ENCODE peak calls at places on chromosome 22, in four cellular contexts. K, Y, D and A are unnamed samples.

GRCh38 chr22:48884292-48884691 is 943.4 kb downstream of the BRD1 start:
- DNase-seq in K (no peak), Y (no peak), D (no peak), A (peak)

GRCh38 chr22:45781459-45781858 is 109.8 kb downstream of the ATXN10 start:
- DNase-seq in K (no peak), Y (peak), D (no peak), A (no peak)

GRCh38 chr22:36796629-36797175 is 20.1 kb downstream of the PVALB start:
- DNase-seq in K (no peak), Y (no peak), D (no peak), A (no peak)

GRCh38 chr22:22203048-22203971 is 41.3 kb upstream of the VPREB1 start:
- DNase-seq in K (no peak), Y (no peak), D (no peak), A (no peak)

GRCh38 chr22:45358127-45358526 is 48.4 kb downstream of the FAM118A start:
- DNase-seq in K (no peak), Y (no peak), D (no peak), A (no peak)

GRCh38 chr22:22207845-22208564 is 36.6 kb upstream of the VPREB1 start:
- DNase-seq in K (peak), Y (peak), D (peak), A (no peak)

GRCh38 chr22:49487950-49488349 is 339.7 kb downstream of the BRD1 start:
- DNase-seq in K (no peak), Y (no peak), D (peak), A (no peak)

GRCh38 chr22:45783690-45784089 is 112.1 kb downstream of the ATXN10 start:
- DNase-seq in K (no peak), Y (no peak), D (no peak), A (no peak)

GRCh38 chr22:43971112-43971511 is 15.9 kb downstream of the SAMM50 start:
- DNase-seq in K (no peak), Y (no peak), D (no peak), A (no peak)

GRCh38 chr22:22397292-22397870 is 111.2 kb downstream of the ZNF280B start:
- DNase-seq in K (no peak), Y (no peak), D (peak), A (no peak)

GRCh38 chr22:35197071-35197470 is 60.2 kb upstream of the HMGXB4 start:
- DNase-seq in K (no peak), Y (no peak), D (no peak), A (no peak)
- TF ChIP-seq CTCF in K (no peak), Y (no peak), D (no peak), A (no peak)

GRCh38 chr22:42313804-42314581 is 43.5 kb upstream of the TCF20 start:
- DNase-seq in K (peak), Y (peak), D (peak), A (no peak)
- TF ChIP-seq CTCF in K (peak), Y (peak), D (peak), A (peak)

DNA sequence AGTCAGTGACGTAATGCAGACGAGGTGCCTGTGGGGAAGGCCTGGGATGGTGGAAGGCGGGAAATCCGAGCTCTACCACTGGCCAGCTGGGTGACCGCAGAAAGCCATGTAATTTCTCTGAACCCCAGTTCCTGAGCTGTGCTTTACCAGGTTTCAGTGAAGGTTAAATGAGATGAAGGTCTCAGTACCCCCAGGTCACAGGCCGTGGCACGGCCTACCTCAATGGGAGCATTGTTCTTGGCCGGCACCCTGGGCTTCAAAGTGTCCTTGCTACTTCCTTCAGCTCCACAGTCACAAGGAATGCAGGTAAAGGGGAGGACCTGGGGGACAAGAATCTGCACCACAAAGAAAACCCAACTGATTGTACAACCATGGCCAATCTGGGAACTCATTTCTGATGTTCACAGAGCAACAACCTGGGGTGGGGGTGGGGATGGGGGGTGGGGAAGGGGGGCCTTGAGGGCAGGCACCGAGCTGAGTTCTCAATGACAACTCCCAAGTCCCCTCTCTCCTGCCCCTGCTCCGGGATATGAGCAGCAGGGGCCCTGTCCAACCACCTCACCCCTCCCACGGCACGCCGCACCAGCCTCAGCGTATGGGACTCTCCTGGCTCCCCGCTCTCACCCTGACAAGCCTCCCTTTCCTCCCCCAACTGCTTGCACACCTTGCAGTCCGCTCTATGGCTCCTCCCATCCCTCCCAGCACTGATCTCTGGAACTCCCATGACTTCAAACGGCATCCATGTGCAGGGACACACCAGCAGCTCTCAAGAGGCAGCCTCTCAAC is 59.1 kb upstream of the ARFGAP3 start:
- DNase-seq in K (no peak), Y (no peak), D (no peak), A (peak)
- TF ChIP-seq CTCF in K (no peak), Y (no peak), D (no peak), A (no peak)

GRCh38 chr22:27724706-27725105 is 76.8 kb downstream of the MN1 start:
- DNase-seq in K (no peak), Y (peak), D (no peak), A (no peak)

GRCh38 chr22:27726344-27726725 is 75.2 kb downstream of the MN1 start:
- DNase-seq in K (no peak), Y (no peak), D (no peak), A (no peak)

GRCh38 chr22:27726726-27727449 is 74.7 kb downstream of the MN1 start:
- DNase-seq in K (no peak), Y (peak), D (peak), A (no peak)

GRCh38 chr22:27730649-27731433 is 70.7 kb downstream of the MN1 start:
- DNase-seq in K (no peak), Y (no peak), D (no peak), A (no peak)

DNA sequence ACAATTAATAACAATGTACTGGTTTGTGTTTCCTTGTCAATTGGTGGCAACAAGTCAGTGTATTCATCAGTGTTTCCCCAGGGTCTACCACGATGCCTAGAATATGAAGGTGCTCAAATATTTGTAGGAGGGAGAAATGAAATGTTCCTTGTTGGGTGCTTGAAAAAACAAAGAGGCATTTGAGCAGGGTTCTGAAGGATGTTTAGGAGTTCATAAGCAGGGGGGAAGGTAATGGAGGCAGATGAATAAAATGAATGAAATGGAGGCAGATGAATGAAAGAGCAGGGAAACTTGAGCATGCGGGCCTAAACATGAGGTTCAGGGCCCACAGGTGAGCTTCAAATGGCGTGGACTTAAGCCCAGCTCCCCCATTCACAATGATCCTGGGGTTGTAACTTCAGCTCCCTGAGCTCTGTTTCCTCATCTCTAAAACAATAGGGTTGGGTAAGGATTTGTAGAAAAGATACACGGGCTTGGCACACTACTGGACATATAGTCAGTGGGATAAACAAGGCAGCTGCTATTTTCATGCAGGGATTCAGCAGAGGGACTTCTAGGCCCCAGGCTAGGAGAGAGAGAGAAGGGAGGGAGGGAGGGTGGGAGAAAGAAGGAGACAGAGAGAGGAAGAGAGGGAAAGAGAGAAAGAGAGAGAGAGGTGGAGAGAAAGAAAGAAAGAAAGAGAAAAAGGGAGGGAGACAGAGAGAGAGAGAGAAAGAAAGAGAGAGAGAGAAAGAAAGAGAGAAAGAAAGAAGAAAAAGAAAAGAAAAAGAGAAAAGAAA is 73.7 kb downstream of the MN1 start:
- DNase-seq in K (no peak), Y (no peak), D (no peak), A (no peak)
- TF ChIP-seq CTCF in K (no peak), Y (no peak), D (no peak), A (no peak)

GRCh38 chr22:38981005-38981658 is 1.0 kb upstream of the APOBEC3B start:
- DNase-seq in K (no peak), Y (peak), D (peak), A (peak)
- TF ChIP-seq CTCF in K (peak), Y (peak), D (peak), A (peak)

DNA sequence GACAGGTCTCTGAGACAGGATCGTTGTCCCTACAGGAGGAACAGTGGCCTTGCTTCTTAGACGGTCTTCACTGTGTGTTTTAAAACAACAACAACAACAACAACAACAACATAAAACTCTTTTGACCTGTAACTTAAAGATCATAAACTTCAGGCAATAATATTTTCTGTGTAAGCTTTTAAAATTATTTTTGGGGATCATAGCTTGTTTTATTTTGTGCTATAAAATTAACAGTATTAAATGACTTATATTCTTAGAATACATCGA is 13.8 kb upstream of the AIFM3 start:
- DNase-seq in K (no peak), Y (no peak), D (no peak), A (no peak)
- TF ChIP-seq CTCF in K (no peak), Y (no peak), D (no peak), A (no peak)

GRCh38 chr22:50507421-50507990 is at the start of gene LMF2:
- DNase-seq in K (no peak), Y (no peak), D (peak), A (peak)

GRCh38 chr22:50508897-50509296 is 873 bp downstream of the NCAPH2 start:
- DNase-seq in K (no peak), Y (no peak), D (no peak), A (no peak)

GRCh38 chr22:50506611-50507420 is 686 bp downstream of the LMF2 start:
- DNase-seq in K (no peak), Y (no peak), D (no peak), A (no peak)

GRCh38 chr22:50505776-50506610 is 1.5 kb downstream of the LMF2 start:
- DNase-seq in K (no peak), Y (no peak), D (no peak), A (peak)

DNA sequence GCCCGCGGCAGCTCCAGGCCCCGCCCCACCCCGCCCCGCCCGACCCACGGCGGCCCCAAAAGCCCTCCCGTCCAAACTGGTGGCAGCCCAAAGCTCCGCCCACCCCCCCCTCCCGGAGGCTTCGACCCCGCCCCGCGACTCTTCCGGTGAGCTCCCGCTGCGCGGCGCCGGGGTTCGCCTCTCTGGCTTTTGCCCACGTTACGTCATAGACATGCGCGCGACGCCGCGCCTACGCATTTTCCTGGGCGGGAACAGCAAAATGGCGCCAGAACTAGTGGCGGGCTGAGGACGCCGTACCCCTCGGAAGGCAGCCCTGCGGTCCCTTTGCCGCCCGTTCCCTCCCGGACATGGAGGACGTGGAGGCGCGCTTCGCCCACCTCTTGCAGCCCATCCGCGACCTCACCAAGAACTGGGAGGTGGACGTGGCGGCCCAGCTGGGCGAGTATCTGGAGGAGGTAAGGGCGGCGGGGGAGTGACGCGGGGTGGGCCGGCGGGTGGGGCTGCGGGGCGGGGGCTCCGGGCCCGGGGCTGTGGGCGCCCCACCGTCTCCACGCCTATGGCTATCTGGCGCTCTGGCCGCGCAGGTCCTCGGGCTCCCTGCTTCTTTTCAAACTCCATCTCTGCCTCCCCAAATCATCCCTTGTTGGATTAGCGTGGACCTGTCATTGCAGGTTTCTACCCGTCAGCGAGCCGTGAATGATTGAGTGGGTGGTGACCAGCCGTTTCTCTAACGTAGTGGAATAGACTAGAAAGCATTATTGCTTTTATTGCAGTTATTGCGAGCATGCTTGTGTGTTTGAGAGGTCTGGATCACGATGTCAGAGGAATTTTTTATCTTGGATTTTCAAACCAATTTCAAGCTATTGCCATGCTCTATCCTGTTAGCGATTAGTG is at the start of gene NCAPH2:
- DNase-seq in K (peak), Y (peak), D (peak), A (peak)
- TF ChIP-seq CTCF in K (no peak), Y (no peak), D (no peak), A (no peak)

GRCh38 chr22:39351689-39352214 is 2.0 kb downstream of the SYNGR1 start:
- DNase-seq in K (no peak), Y (peak), D (no peak), A (no peak)

GRCh38 chr22:39349506-39349966 is 255 bp upstream of the SYNGR1 start:
- DNase-seq in K (no peak), Y (no peak), D (peak), A (no peak)

GRCh38 chr22:39352301-39352867 is 2.6 kb downstream of the SYNGR1 start:
- DNase-seq in K (no peak), Y (no peak), D (no peak), A (no peak)

GRCh38 chr22:39349967-39350802 is at the start of gene SYNGR1:
- DNase-seq in K (no peak), Y (no peak), D (peak), A (no peak)

GRCh38 chr22:39350803-39351688 is 1.3 kb downstream of the SYNGR1 start:
- DNase-seq in K (no peak), Y (no peak), D (no peak), A (no peak)
- TF ChIP-seq CTCF in K (no peak), Y (no peak), D (no peak), A (no peak)